ENCODE peak calls at places on chromosomes 3 and 15, in six cellular contexts. R, F, T, U, O and J are unnamed samples. For H3K9me2, the result is how much of the 10 kb centered on the place peaks cover.

GRCh38 chr3:142595951-142596725 is at the start of gene PLS1:
- DNase-seq in R (peak), F (peak), T (peak), U (peak), O (peak), J (peak)

GRCh38 chr15:87599616-87600015 is 656.9 kb downstream of the NTRK3 start:
- DNase-seq in R (no peak), F (no peak), T (no peak), U (no peak), O (peak), J (no peak)

GRCh38 chr3:165336786-165337185 is 140.6 kb upstream of the SLITRK3 start:
- DNase-seq in R (no peak), F (no peak), T (no peak), U (no peak), O (no peak), J (no peak)

GRCh38 chr15:78944669-78945407 is at the start of gene CTSH:
- DNase-seq in R (peak), F (peak), T (peak), U (peak), O (peak), J (peak)

GRCh38 chr15:88467935-88468528 is 524 bp downstream of the MRPS11 start:
- DNase-seq in R (no peak), F (peak), T (peak), U (peak), O (peak), J (peak)

GRCh38 chr3:50164056-50164455 is 8.9 kb downstream of the SEMA3F start:
- DNase-seq in R (peak), F (no peak), T (no peak), U (no peak), O (peak), J (no peak)

GRCh38 chr3:149678365-149678948 is 20.6 kb upstream of the WWTR1 start:
- DNase-seq in R (no peak), F (no peak), T (no peak), U (no peak), O (no peak), J (no peak)

GRCh38 chr15:48935236-48935635 is 28.5 kb downstream of the SHC4 start:
- DNase-seq in R (no peak), F (no peak), T (no peak), U (no peak), O (no peak), J (no peak)

GRCh38 chr15:77819841-77820728 is 187.4 kb upstream of the LINGO1 start:
- DNase-seq in R (peak), F (peak), T (peak), U (no peak), O (peak), J (no peak)

DNA sequence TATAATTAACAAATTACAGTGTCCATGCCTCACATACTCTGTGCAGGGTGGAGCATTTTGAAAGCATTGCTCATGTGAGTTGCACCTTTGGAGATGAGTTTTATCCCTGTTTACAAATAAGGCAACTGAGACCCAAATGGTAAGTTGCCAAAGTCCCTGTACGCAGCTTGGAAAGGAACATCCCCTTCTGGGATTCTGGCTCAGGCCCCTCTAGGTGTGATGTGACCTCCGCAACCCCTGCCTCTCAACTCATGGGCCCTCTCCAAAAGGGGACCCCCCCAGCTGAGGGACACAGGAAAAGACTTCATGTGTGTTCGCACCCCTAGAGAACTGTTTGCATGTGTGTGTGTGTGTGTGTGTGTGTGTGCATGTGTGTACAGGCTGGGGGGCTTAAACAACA is 25.3 kb downstream of the PRR20G start:
- DNase-seq in R (no peak), F (no peak), T (no peak), U (no peak), O (no peak), J (no peak)
- H3K9me2 ChIP-seq in R (under half), F (under half), T (under half), U (under half), O (under half), J (under half)

GRCh38 chr15:29944925-29945324 is 122.7 kb upstream of the TJP1 start:
- DNase-seq in R (no peak), F (no peak), T (no peak), U (no peak), O (peak), J (no peak)
- H3K4me3 ChIP-seq in R (no peak), F (no peak), T (no peak), U (no peak), O (no peak), J (no peak)

GRCh38 chr3:10308678-10309077 is 12.2 kb downstream of the SEC13 start:
- DNase-seq in R (no peak), F (no peak), T (no peak), U (no peak), O (no peak), J (no peak)
- H3K9me2 ChIP-seq in R (under half), F (under half), T (under half), U (under half), O (under half), J (under half)

GRCh38 chr3:69086133-69086722 is 1.5 kb downstream of the ARL6IP5 start:
- DNase-seq in R (peak), F (peak), T (peak), U (peak), O (peak), J (peak)

GRCh38 chr3:69082805-69083204 is 1.9 kb upstream of the ARL6IP5 start:
- DNase-seq in R (peak), F (peak), T (no peak), U (peak), O (peak), J (peak)

GRCh38 chr3:69084668-69085542 is at the start of gene ARL6IP5:
- DNase-seq in R (peak), F (peak), T (peak), U (peak), O (peak), J (peak)

GRCh38 chr3:69085543-69086132 is 901 bp downstream of the ARL6IP5 start:
- DNase-seq in R (peak), F (peak), T (peak), U (peak), O (peak), J (peak)

DNA sequence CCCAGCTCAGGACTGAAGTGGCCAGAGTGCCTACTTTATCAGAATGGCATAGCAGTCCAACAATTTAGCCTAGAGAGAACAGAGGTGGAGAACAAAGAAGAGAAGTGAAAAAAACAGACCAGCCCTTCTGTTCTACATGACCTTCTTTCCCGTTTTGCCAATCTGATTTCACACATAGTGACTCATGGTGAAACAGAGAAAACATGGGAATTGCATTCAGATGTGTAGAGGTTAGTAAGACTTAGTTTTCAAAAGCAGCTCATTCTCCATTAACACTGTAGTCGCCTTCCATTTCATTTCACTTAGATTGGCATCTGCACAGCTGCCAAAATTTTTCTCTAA is 440 bp upstream of the ARL6IP5 start:
- DNase-seq in R (peak), F (no peak), T (peak), U (no peak), O (peak), J (no peak)
- H3K4me3 ChIP-seq in R (peak), F (peak), T (peak), U (peak), O (peak), J (peak)

DNA sequence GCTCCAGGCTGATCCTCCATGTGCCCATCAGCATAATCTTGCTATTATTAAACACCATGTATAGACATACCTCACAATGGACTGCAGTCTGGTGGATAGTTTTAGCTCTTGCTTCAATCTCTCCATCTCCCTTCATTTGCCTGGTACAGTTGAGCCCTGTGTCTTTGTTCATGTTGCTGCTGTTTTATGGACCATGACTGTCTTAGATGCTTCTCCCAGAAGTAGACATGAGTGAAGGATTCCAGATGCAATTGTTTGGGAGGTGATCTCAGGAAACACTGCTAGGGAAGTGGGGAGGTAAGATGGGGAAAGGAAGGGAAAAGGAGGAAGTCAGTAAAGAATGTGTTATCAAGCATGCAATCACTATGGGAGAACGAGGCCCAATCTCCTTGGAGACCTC is 36.3 kb upstream of the CTNNB1 start:
- DNase-seq in R (no peak), F (no peak), T (no peak), U (no peak), O (no peak), J (no peak)
- H3K9me2 ChIP-seq in R (under half), F (under half), T (under half), U (under half), O (under half), J (under half)

GRCh38 chr15:64904189-64904588 is 7.5 kb upstream of the ANKDD1A start:
- DNase-seq in R (no peak), F (no peak), T (no peak), U (no peak), O (no peak), J (no peak)

GRCh38 chr15:64903331-64903950 is 8.3 kb upstream of the ANKDD1A start:
- DNase-seq in R (no peak), F (no peak), T (no peak), U (no peak), O (no peak), J (no peak)

GRCh38 chr15:64906402-64906801 is 5.3 kb upstream of the ANKDD1A start:
- DNase-seq in R (no peak), F (no peak), T (no peak), U (no peak), O (no peak), J (no peak)

GRCh38 chr15:64905941-64906340 is 5.8 kb upstream of the ANKDD1A start:
- DNase-seq in R (no peak), F (no peak), T (no peak), U (no peak), O (no peak), J (no peak)

DNA sequence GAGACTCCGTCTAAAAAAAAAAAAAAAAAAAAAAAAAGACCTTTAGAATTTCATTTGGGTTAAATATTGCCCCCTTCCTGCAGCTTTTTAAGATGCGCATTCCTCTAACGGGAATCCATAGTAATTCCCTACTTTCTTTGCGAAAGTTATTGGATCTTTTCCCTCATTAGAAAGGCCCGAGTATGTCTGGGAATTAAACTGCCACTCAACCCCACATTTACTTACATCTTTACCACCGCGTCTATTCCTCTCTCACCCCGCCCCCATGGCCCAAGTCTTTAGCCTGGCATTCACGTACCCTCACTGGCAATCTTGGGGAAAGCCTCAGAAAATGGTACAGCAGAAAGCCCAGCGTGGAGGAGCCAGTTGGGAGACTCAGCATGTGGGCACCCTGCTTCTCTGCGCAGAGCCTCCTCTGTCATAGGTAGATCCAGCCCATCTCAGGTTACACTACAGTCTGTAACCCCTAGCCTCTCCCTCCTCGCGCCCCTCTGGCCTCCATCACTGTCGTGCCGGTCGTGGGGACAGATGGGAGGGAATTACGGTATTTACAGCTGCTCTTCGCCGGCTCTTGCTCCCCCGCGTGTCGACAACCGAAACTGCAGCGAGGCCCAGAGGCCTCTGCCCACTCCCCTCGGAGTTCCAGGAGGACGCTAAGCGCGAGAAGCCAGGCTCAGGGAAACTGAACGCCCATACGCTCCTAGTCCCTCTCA is 6.4 kb upstream of the ANKDD1A start:
- DNase-seq in R (peak), F (peak), T (peak), U (peak), O (peak), J (peak)
- H3K4me3 ChIP-seq in R (no peak), F (peak), T (peak), U (peak), O (peak), J (no peak)

GRCh38 chr3:41162541-41162940 is 36.8 kb upstream of the CTNNB1 start:
- DNase-seq in R (no peak), F (no peak), T (no peak), U (no peak), O (no peak), J (no peak)
- H3K9me2 ChIP-seq in R (under half), F (under half), T (under half), U (under half), O (under half), J (under half)